ENCODE peak calls at places on chromosomes 3 and 15, in six cellular contexts. A is BJ, G is colonic mucosa, W is AG04449, T is A549, H is psoas muscle. V is an unnamed sample.

GRCh38 chr3:130093741-130094391 is 12.2 kb downstream of the ALG1L2 start:
- DNase-seq in A (no peak), G (peak), W (no peak), T (no peak), H (no peak), V (no peak)

GRCh38 chr3:125083776-125084175 is 28.0 kb upstream of the HEG1 start:
- DNase-seq in A (no peak), G (no peak), W (no peak), T (peak), H (no peak), V (no peak)

GRCh38 chr15:20340331-20340811 is 201.2 kb downstream of the GOLGA6L6 start:
- DNase-seq in A (no peak), G (no peak), W (no peak), T (peak), H (peak), V (no peak)

GRCh38 chr3:55521086-55522060 is 34.3 kb upstream of the WNT5A start:
- DNase-seq in A (peak), G (no peak), W (peak), T (no peak), H (peak), V (no peak)

GRCh38 chr3:167302710-167303109 is 77.4 kb downstream of the ZBBX start:
- DNase-seq in A (no peak), G (no peak), W (no peak), T (no peak), H (no peak), V (no peak)

GRCh38 chr3:129277829-129278271 is 820 bp upstream of the HMCES start:
- DNase-seq in A (no peak), G (peak), W (no peak), T (peak), H (no peak), V (no peak)

GRCh38 chr3:61114316-61114953 is 136.8 kb downstream of the FHIT start:
- DNase-seq in A (no peak), G (no peak), W (no peak), T (no peak), H (no peak), V (no peak)

GRCh38 chr3:15079083-15079482 is 14.0 kb upstream of the MRPS25 start:
- DNase-seq in A (no peak), G (no peak), W (no peak), T (no peak), H (no peak), V (no peak)

GRCh38 chr3:50620846-50621245 is 3.9 kb downstream of the MAPKAPK3 start:
- DNase-seq in A (no peak), G (no peak), W (no peak), T (no peak), H (no peak), V (no peak)

GRCh38 chr3:50617911-50618481 is 1.0 kb downstream of the MAPKAPK3 start:
- DNase-seq in A (no peak), G (no peak), W (no peak), T (no peak), H (peak), V (no peak)

GRCh38 chr3:50617096-50617791 is at the start of gene MAPKAPK3:
- DNase-seq in A (no peak), G (peak), W (no peak), T (no peak), H (peak), V (no peak)

GRCh38 chr3:50622881-50623280 is 5.9 kb downstream of the MAPKAPK3 start:
- DNase-seq in A (no peak), G (no peak), W (no peak), T (no peak), H (no peak), V (no peak)

DNA sequence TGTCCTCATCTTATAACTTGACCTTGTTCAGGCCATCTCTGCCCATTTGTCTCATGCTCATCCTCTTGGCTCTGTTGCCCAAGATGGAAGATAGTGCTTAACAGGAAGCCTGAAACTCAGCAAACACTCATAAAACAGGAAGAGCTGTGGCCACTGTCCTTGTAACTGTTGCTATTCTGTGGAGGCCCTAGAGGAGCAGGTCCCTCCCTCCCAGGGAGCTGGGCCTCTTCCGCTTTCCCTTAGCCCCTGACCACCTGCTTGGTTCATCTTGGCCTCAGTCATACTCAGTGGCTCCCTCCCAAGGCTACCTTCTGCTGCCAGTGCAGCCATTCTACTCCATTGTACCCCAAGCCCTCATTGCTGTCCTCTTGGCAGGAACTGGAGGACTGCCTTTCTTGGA is 3.5 kb downstream of the MAPKAPK3 start:
- DNase-seq in A (no peak), G (no peak), W (no peak), T (no peak), H (peak), V (no peak)
- TF ChIP-seq CTCF in A (no peak), G (no peak), W (no peak), T (no peak), H (no peak), V (no peak)

GRCh38 chr3:20515834-20516233 is 329.8 kb upstream of the SGO1 start:
- DNase-seq in A (no peak), G (no peak), W (no peak), T (no peak), H (no peak), V (no peak)

GRCh38 chr3:20510396-20510795 is 324.4 kb upstream of the SGO1 start:
- DNase-seq in A (no peak), G (no peak), W (no peak), T (no peak), H (no peak), V (no peak)

DNA sequence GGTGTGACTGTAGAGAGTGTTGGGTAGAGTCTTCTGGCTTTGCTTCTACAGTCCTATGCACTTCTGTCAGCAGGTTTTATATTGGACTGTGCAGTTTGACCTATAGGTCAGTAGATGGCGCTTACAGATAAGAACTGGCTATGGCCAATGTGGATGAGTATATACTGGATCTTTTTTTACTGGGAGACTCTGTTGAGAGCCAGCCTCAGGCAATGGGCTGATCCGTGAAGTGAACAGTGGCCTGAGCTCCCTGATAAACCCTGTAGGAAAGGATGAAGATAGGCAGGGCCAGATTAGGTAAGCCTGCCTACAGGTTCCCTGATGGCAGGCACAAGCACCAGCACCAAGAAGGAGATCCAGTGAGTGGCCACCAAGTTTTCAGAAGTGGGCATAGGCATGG is 325.9 kb upstream of the SGO1 start:
- DNase-seq in A (peak), G (no peak), W (peak), T (peak), H (no peak), V (peak)
- TF ChIP-seq CTCF in A (peak), G (peak), W (peak), T (peak), H (peak), V (peak)

GRCh38 chr3:11155341-11156025 is 1.2 kb downstream of the HRH1 start:
- DNase-seq in A (peak), G (peak), W (no peak), T (peak), H (peak), V (peak)
- TF ChIP-seq CTCF in A (peak), G (peak), W (peak), T (peak), H (peak), V (peak)

GRCh38 chr3:111607242-111607641 is 12.1 kb upstream of the ZBED2 start:
- DNase-seq in A (no peak), G (no peak), W (no peak), T (peak), H (no peak), V (no peak)
- TF ChIP-seq CTCF in A (no peak), G (no peak), W (no peak), T (no peak), H (no peak), V (no peak)

GRCh38 chr3:159989973-159990846 is 1.6 kb downstream of the IL12A start:
- DNase-seq in A (no peak), G (no peak), W (no peak), T (no peak), H (no peak), V (no peak)
- TF ChIP-seq CTCF in A (no peak), G (no peak), W (no peak), T (no peak), H (no peak), V (peak)

GRCh38 chr3:121995190-121996137 is 26.6 kb downstream of the ILDR1 start:
- DNase-seq in A (peak), G (peak), W (peak), T (peak), H (peak), V (peak)

GRCh38 chr3:121988146-121988545 is 33.9 kb downstream of the ILDR1 start:
- DNase-seq in A (no peak), G (no peak), W (no peak), T (no peak), H (no peak), V (no peak)

GRCh38 chr3:121985841-121986240 is 36.2 kb downstream of the ILDR1 start:
- DNase-seq in A (no peak), G (no peak), W (no peak), T (no peak), H (no peak), V (no peak)

GRCh38 chr3:121992601-121993560 is 29.2 kb downstream of the ILDR1 start:
- DNase-seq in A (no peak), G (no peak), W (no peak), T (no peak), H (no peak), V (no peak)

GRCh38 chr3:121989943-121990342 is 32.1 kb downstream of the ILDR1 start:
- DNase-seq in A (no peak), G (no peak), W (no peak), T (peak), H (no peak), V (no peak)
- TF ChIP-seq CTCF in A (no peak), G (no peak), W (no peak), T (no peak), H (no peak), V (no peak)

GRCh38 chr15:51191072-51191665 is 96.5 kb upstream of the TNFAIP8L3 start:
- DNase-seq in A (no peak), G (no peak), W (no peak), T (no peak), H (peak), V (no peak)
- TF ChIP-seq CTCF in A (no peak), G (no peak), W (no peak), T (no peak), H (no peak), V (no peak)

GRCh38 chr3:22691407-22691806 is 511.7 kb upstream of the UBE2E2 start:
- DNase-seq in A (no peak), G (no peak), W (no peak), T (no peak), H (no peak), V (no peak)

GRCh38 chr3:22684739-22685138 is 518.4 kb upstream of the UBE2E2 start:
- DNase-seq in A (no peak), G (no peak), W (no peak), T (no peak), H (no peak), V (no peak)

DNA sequence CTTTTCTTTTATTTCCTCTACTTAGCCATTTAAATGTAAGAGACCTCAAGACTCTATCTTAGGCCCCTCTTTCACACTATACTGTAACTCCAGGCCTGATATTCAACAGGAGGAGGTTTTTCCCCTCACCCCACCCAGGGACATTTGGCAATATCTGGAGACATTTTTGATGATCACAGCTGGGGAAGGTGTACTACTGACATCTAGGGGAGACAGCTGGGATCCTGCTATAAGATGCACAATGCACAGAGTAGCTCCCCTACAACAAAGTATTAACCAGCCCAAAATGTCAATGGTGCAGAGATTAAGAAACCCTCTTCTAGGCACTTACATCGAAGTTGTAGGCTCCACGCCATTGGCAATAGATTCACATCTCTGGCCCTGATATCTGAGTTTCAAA is 517.5 kb upstream of the UBE2E2 start:
- DNase-seq in A (no peak), G (no peak), W (no peak), T (peak), H (no peak), V (no peak)
- TF ChIP-seq CTCF in A (peak), G (no peak), W (no peak), T (no peak), H (no peak), V (no peak)

GRCh38 chr15:49046113-49046883 is at the start of gene SECISBP2L:
- DNase-seq in A (peak), G (peak), W (peak), T (peak), H (peak), V (peak)
- TF ChIP-seq CTCF in A (peak), G (no peak), W (peak), T (peak), H (no peak), V (no peak)

GRCh38 chr3:13073042-13073906 is at the start of gene IQSEC1:
- DNase-seq in A (no peak), G (peak), W (no peak), T (no peak), H (peak), V (no peak)
- TF ChIP-seq CTCF in A (no peak), G (no peak), W (no peak), T (no peak), H (no peak), V (no peak)